ENCODE peak calls at places on chromosomes 2 and 18, in six cellular contexts. E, X, N, S, Y and R are unnamed samples.
A peak's percentile ranks its signal among the peaks of the same experiment; 100 is the strongest.

GRCh38 chr2:146716591-146716990 is 1128.2 kb upstream of the ACVR2A start:
- DNase-seq in X (no peak), S (no peak), E (no peak), Y (no peak), N (no peak), R (no peak)

GRCh38 chr2:236618370-236618769 is 48.7 kb downstream of the ACKR3 start:
- DNase-seq in E (no peak), S (no peak), X (no peak), Y (no peak), N (no peak), R (no peak)

GRCh38 chr2:36427790-36428243 is 72.2 kb downstream of the CRIM1 start:
- DNase-seq in Y (no peak), S (no peak), X (no peak), E (peak; percentile 20), N (no peak), R (no peak)

GRCh38 chr2:60899230-60899891 is 18.0 kb downstream of the REL start:
- DNase-seq in E (no peak), X (no peak), N (no peak), S (no peak), Y (no peak), R (no peak)

GRCh38 chr2:200471324-200471848 is 38.5 kb downstream of the KCTD18 start:
- DNase-seq in Y (peak; percentile 76), N (no peak), E (peak; percentile 32), X (peak; percentile 27), S (no peak), R (no peak)

GRCh38 chr18:9772847-9773677 is 65.0 kb downstream of the RAB31 start:
- DNase-seq in X (no peak), S (no peak), E (no peak), Y (peak; percentile 41), N (no peak), R (no peak)

GRCh38 chr18:25985999-25986398 is 104.4 kb downstream of the SS18 start:
- DNase-seq in S (no peak), N (no peak), E (no peak), Y (no peak), X (no peak), R (no peak)

GRCh38 chr2:237551071-237551574 is 15.3 kb upstream of the PRLH start:
- DNase-seq in N (no peak), E (no peak), Y (no peak), X (no peak), S (no peak), R (no peak)

GRCh38 chr2:209508255-209508654 is 84.4 kb downstream of the MAP2 start:
- DNase-seq in Y (no peak), X (no peak), N (no peak), S (no peak), E (peak; percentile 73), R (no peak)

GRCh38 chr2:84713441-84713840 is 167.4 kb downstream of the TRABD2A start:
- DNase-seq in S (no peak), N (no peak), E (no peak), Y (no peak), X (no peak), R (no peak)

GRCh38 chr2:40256649-40257048 is 195.2 kb downstream of the SLC8A1 start:
- DNase-seq in S (no peak), E (peak; percentile 12), N (no peak), Y (peak; percentile 55), X (no peak), R (no peak)

GRCh38 chr2:207670887-207671286 is 40.6 kb upstream of the CCNYL1 start:
- DNase-seq in S (no peak), Y (peak; percentile 14), E (no peak), X (no peak), N (no peak), R (no peak)
- TF ChIP-seq CTCF in S (no peak), Y (no peak), E (no peak), X (no peak), N (no peak), R (no peak)

GRCh38 chr2:33634261-33634910 is 35.3 kb upstream of the FAM98A start:
- DNase-seq in N (no peak), X (no peak), E (no peak), S (no peak), Y (no peak), R (no peak)
- H3K9me3 ChIP-seq in N (no peaks in the 10 kb centered on the region), X (no peaks in the 10 kb centered on the region), E (no peaks in the 10 kb centered on the region), S (no peaks in the 10 kb centered on the region), Y (no peaks in the 10 kb centered on the region), R (no peaks in the 10 kb centered on the region)

DNA sequence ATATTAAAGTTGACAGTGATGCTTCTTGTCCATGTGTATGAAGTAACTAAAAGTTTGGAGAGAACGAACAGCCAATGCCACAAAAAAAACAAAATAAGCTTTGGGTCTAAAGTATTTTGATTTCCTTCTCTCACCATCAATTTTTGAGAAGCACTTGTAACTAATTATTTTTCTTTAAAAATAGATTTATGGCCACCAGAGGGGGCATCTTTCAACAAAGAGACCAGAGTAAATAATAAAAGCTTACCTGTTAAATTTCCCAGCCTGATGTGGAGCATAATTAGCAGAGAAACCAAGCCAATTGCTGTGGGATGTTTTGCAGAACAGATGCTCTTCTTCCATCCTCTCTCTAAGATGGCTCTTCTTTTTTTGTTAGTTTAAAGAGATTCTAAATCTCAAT is 29.0 kb downstream of the LINC00305 start:
- DNase-seq in E (peak; percentile 3), S (no peak), X (no peak), Y (no peak), N (no peak), R (no peak)
- TF ChIP-seq CTCF in E (no peak), S (no peak), X (no peak), Y (peak; percentile 19), N (no peak), R (no peak)

GRCh38 chr2:104040739-104041138 is 813.2 kb upstream of the POU3F3 start:
- DNase-seq in X (no peak), S (no peak), E (no peak), N (no peak), Y (peak; percentile 42), R (no peak)
- H3K9me3 ChIP-seq in X (no peaks in the 10 kb centered on the region), S (no peaks in the 10 kb centered on the region), E (no peaks in the 10 kb centered on the region), N (no peaks in the 10 kb centered on the region), Y (no peaks in the 10 kb centered on the region), R (no peaks in the 10 kb centered on the region)

DNA sequence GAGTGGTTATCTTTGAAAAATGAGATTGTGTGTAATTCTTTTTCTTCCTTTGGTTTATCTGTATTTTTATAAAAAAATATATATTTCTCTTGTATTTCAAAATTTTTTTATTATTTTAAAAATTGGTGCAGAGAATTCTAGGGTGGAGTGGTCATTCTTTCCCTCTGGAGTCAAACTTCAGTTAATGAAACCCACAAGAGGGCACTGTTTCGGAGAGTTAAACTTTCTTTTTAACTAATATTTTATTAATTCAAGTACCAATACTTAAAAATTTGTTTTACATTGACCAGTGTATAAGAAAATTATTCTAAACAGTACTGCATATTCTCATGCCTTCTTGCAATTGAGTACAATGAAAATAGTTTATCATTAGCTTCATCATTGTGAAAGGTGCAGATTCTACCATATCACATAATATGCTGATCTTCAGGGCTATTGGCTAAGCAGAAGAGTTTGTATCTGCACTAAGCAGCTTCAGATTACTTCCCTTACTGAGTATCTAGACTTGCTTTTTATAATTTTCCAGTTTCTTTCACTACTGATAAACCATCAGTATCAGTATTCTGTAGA is 50.1 kb downstream of the HS1BP3 start:
- DNase-seq in S (no peak), Y (no peak), X (no peak), E (no peak), N (no peak), R (no peak)
- TF ChIP-seq CTCF in S (peak; percentile 18), Y (peak; percentile 60), X (no peak), E (peak; percentile 27), N (peak; percentile 13), R (no peak)